ENCODE peak calls at places on chromosomes 3 and 15, in six cellular contexts. One of them, this sample, is unnamed.

GRCh38 chr3:112781611-112782010 is 65.1 kb downstream of the CD200R1L start:
- DNase-seq in kidney: no peak
- DNase-seq in dorsolateral prefrontal cortex: no peak
- DNase-seq in astrocyte of the spinal cord: no peak
- DNase-seq in upper lobe of right lung: no peak
- DNase-seq in fibroblast of lung: peak
- DNase-seq in this sample: no peak

GRCh38 chr3:128316456-128316855 is 150.2 kb downstream of the DNAJB8 start:
- DNase-seq in kidney: no peak
- DNase-seq in dorsolateral prefrontal cortex: no peak
- DNase-seq in astrocyte of the spinal cord: no peak
- DNase-seq in upper lobe of right lung: peak
- DNase-seq in fibroblast of lung: no peak
- DNase-seq in this sample: no peak

GRCh38 chr3:184474907-184475306 is 86.7 kb upstream of the EPHB3 start:
- DNase-seq in kidney: no peak
- DNase-seq in dorsolateral prefrontal cortex: no peak
- DNase-seq in astrocyte of the spinal cord: no peak
- DNase-seq in upper lobe of right lung: no peak
- DNase-seq in fibroblast of lung: no peak
- DNase-seq in this sample: no peak

GRCh38 chr3:126253072-126253471 is 72.7 kb upstream of the ALDH1L1 start:
- DNase-seq in kidney: no peak
- DNase-seq in dorsolateral prefrontal cortex: no peak
- DNase-seq in astrocyte of the spinal cord: no peak
- DNase-seq in upper lobe of right lung: no peak
- DNase-seq in fibroblast of lung: no peak
- DNase-seq in this sample: no peak

GRCh38 chr15:74958320-74958907 is 1.8 kb upstream of the RPP25 start:
- DNase-seq in kidney: peak
- DNase-seq in dorsolateral prefrontal cortex: no peak
- DNase-seq in astrocyte of the spinal cord: no peak
- DNase-seq in upper lobe of right lung: peak
- DNase-seq in fibroblast of lung: no peak
- DNase-seq in this sample: no peak

GRCh38 chr3:12947504-12948369 is 106.4 kb upstream of the RPL32 start:
- DNase-seq in kidney: peak
- DNase-seq in dorsolateral prefrontal cortex: no peak
- DNase-seq in astrocyte of the spinal cord: peak
- DNase-seq in upper lobe of right lung: peak
- DNase-seq in fibroblast of lung: peak
- DNase-seq in this sample: peak

GRCh38 chr3:3862534-3862933 is 63.3 kb downstream of the LRRN1 start:
- DNase-seq in kidney: no peak
- DNase-seq in dorsolateral prefrontal cortex: no peak
- DNase-seq in astrocyte of the spinal cord: no peak
- DNase-seq in upper lobe of right lung: no peak
- DNase-seq in fibroblast of lung: no peak
- DNase-seq in this sample: no peak

GRCh38 chr3:62876064-62876463 is 848 bp upstream of the CADPS start:
- DNase-seq in kidney: no peak
- DNase-seq in dorsolateral prefrontal cortex: no peak
- DNase-seq in astrocyte of the spinal cord: peak
- DNase-seq in upper lobe of right lung: peak
- DNase-seq in fibroblast of lung: peak
- DNase-seq in this sample: peak

GRCh38 chr3:188157971-188158370 is 4.0 kb downstream of the LPP start:
- DNase-seq in kidney: no peak
- DNase-seq in dorsolateral prefrontal cortex: no peak
- DNase-seq in astrocyte of the spinal cord: no peak
- DNase-seq in upper lobe of right lung: no peak
- DNase-seq in fibroblast of lung: no peak
- DNase-seq in this sample: no peak

GRCh38 chr3:137110392-137110996 is 152.7 kb downstream of the IL20RB start:
- DNase-seq in kidney: no peak
- DNase-seq in dorsolateral prefrontal cortex: no peak
- DNase-seq in astrocyte of the spinal cord: peak
- DNase-seq in upper lobe of right lung: no peak
- DNase-seq in fibroblast of lung: peak
- DNase-seq in this sample: no peak

GRCh38 chr3:196572389-196572788 is 3.9 kb downstream of the FBXO45 start:
- DNase-seq in kidney: no peak
- DNase-seq in dorsolateral prefrontal cortex: no peak
- DNase-seq in astrocyte of the spinal cord: no peak
- DNase-seq in upper lobe of right lung: no peak
- DNase-seq in fibroblast of lung: no peak
- DNase-seq in this sample: no peak

GRCh38 chr3:180382781-180383180 is 219.2 kb upstream of the TTC14 start:
- DNase-seq in kidney: no peak
- DNase-seq in dorsolateral prefrontal cortex: no peak
- DNase-seq in astrocyte of the spinal cord: no peak
- DNase-seq in upper lobe of right lung: no peak
- DNase-seq in fibroblast of lung: no peak
- DNase-seq in this sample: no peak

GRCh38 chr3:110178965-110179364 is 841.6 kb upstream of the DPPA4 start:
- DNase-seq in kidney: no peak
- DNase-seq in dorsolateral prefrontal cortex: no peak
- DNase-seq in astrocyte of the spinal cord: no peak
- DNase-seq in upper lobe of right lung: no peak
- DNase-seq in fibroblast of lung: no peak
- DNase-seq in this sample: no peak

GRCh38 chr3:135989247-135989646 is 23.7 kb downstream of the PPP2R3A start:
- DNase-seq in kidney: no peak
- DNase-seq in dorsolateral prefrontal cortex: no peak
- DNase-seq in astrocyte of the spinal cord: peak
- DNase-seq in upper lobe of right lung: no peak
- DNase-seq in fibroblast of lung: peak
- DNase-seq in this sample: no peak

GRCh38 chr3:65888980-65889706 is 149.6 kb downstream of the MAGI1 start:
- DNase-seq in kidney: no peak
- DNase-seq in dorsolateral prefrontal cortex: no peak
- DNase-seq in astrocyte of the spinal cord: peak
- DNase-seq in upper lobe of right lung: no peak
- DNase-seq in fibroblast of lung: peak
- DNase-seq in this sample: peak

GRCh38 chr15:90742082-90742481 is 24.9 kb downstream of the BLM start:
- DNase-seq in kidney: no peak
- DNase-seq in dorsolateral prefrontal cortex: no peak
- DNase-seq in astrocyte of the spinal cord: no peak
- DNase-seq in upper lobe of right lung: no peak
- DNase-seq in fibroblast of lung: no peak
- DNase-seq in this sample: no peak

GRCh38 chr15:91940466-91941381 is 87.2 kb downstream of the SLCO3A1 start:
- DNase-seq in kidney: peak
- DNase-seq in dorsolateral prefrontal cortex: no peak
- DNase-seq in astrocyte of the spinal cord: no peak
- DNase-seq in upper lobe of right lung: peak
- DNase-seq in fibroblast of lung: no peak
- DNase-seq in this sample: no peak

GRCh38 chr3:171439996-171440395 is 20.2 kb downstream of the TNIK start:
- DNase-seq in kidney: no peak
- DNase-seq in dorsolateral prefrontal cortex: no peak
- DNase-seq in astrocyte of the spinal cord: no peak
- DNase-seq in upper lobe of right lung: no peak
- DNase-seq in fibroblast of lung: no peak
- DNase-seq in this sample: no peak

GRCh38 chr3:51393564-51393963 is 2.5 kb downstream of the RBM15B start:
- DNase-seq in kidney: no peak
- DNase-seq in dorsolateral prefrontal cortex: no peak
- DNase-seq in astrocyte of the spinal cord: no peak
- DNase-seq in upper lobe of right lung: no peak
- DNase-seq in fibroblast of lung: no peak
- DNase-seq in this sample: no peak
- H3K4me3 ChIP-seq in kidney: no peak
- H3K4me3 ChIP-seq in dorsolateral prefrontal cortex: no peak
- H3K4me3 ChIP-seq in astrocyte of the spinal cord: no peak
- H3K4me3 ChIP-seq in upper lobe of right lung: no peak
- H3K4me3 ChIP-seq in fibroblast of lung: no peak
- H3K4me3 ChIP-seq in this sample: no peak

GRCh38 chr3:75396316-75396802 is 267.8 kb upstream of the FRG2C start:
- DNase-seq in kidney: no peak
- DNase-seq in dorsolateral prefrontal cortex: no peak
- DNase-seq in astrocyte of the spinal cord: no peak
- DNase-seq in upper lobe of right lung: peak
- DNase-seq in fibroblast of lung: no peak
- DNase-seq in this sample: no peak

GRCh38 chr3:75395601-75396315 is 268.4 kb upstream of the FRG2C start:
- DNase-seq in kidney: no peak
- DNase-seq in dorsolateral prefrontal cortex: no peak
- DNase-seq in astrocyte of the spinal cord: no peak
- DNase-seq in upper lobe of right lung: no peak
- DNase-seq in fibroblast of lung: no peak
- DNase-seq in this sample: no peak
- H3K4me3 ChIP-seq in kidney: no peak
- H3K4me3 ChIP-seq in dorsolateral prefrontal cortex: peak
- H3K4me3 ChIP-seq in astrocyte of the spinal cord: no peak
- H3K4me3 ChIP-seq in upper lobe of right lung: peak
- H3K4me3 ChIP-seq in fibroblast of lung: no peak
- H3K4me3 ChIP-seq in this sample: no peak

GRCh38 chr3:84958495-84959469 is at the start of gene CADM2:
- DNase-seq in kidney: peak
- DNase-seq in dorsolateral prefrontal cortex: peak
- DNase-seq in astrocyte of the spinal cord: peak
- DNase-seq in upper lobe of right lung: peak
- DNase-seq in fibroblast of lung: peak
- DNase-seq in this sample: peak
- H3K4me3 ChIP-seq in kidney: peak
- H3K4me3 ChIP-seq in dorsolateral prefrontal cortex: peak
- H3K4me3 ChIP-seq in astrocyte of the spinal cord: peak
- H3K4me3 ChIP-seq in upper lobe of right lung: peak
- H3K4me3 ChIP-seq in fibroblast of lung: peak
- H3K4me3 ChIP-seq in this sample: peak

DNA sequence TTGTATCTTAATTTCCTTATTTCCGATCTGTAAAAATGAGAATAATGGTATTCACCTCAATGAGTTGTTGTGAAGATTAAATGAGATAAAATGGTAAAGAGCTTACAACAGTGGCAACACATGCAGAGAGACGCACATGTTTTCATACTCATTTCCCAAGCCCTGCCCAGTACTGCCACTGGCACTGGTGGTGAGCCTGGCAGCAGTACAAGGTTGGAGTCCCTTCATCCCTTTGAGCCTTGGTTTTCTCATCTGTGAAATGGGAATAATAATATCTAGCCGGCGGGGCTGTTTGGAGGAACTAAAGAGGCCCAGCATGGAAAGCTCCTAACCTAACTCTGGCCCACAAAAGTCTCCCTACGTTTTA is 943 bp upstream of the CD276 start:
- DNase-seq in kidney: no peak
- DNase-seq in dorsolateral prefrontal cortex: no peak
- DNase-seq in astrocyte of the spinal cord: no peak
- DNase-seq in upper lobe of right lung: no peak
- DNase-seq in fibroblast of lung: no peak
- DNase-seq in this sample: no peak
- H3K4me3 ChIP-seq in kidney: no peak
- H3K4me3 ChIP-seq in dorsolateral prefrontal cortex: peak
- H3K4me3 ChIP-seq in astrocyte of the spinal cord: no peak
- H3K4me3 ChIP-seq in upper lobe of right lung: no peak
- H3K4me3 ChIP-seq in fibroblast of lung: no peak
- H3K4me3 ChIP-seq in this sample: no peak

This sample was measured in skeletal muscle cell.